ENCODE peak calls at places on chromosomes 11 and 22, in ten cellular contexts. Z is right lobe of liver, U is heart right ventricle, H is H9, J is lung, Q is colonic mucosa, M is body of pancreas, Y is AG04450, L is Peyer's patch, C is HCT116. O is an unnamed sample.

GRCh38 chr11:75907926-75908527 is 93.0 kb downstream of the UVRAG start:
- DNase-seq in Q (no peak), L (no peak), M (no peak), U (no peak), H (no peak), J (no peak), Y (no peak), C (no peak), Z (no peak), O (no peak)

GRCh38 chr11:127843483-127844396 is 743.6 kb downstream of the ETS1 start:
- DNase-seq in H (peak), C (no peak), L (peak), U (peak), Y (peak), Q (peak), J (peak), M (peak), Z (peak), O (no peak)

GRCh38 chr11:89441606-89442005 is 49.6 kb downstream of the NOX4 start:
- DNase-seq in Z (no peak), U (no peak), M (no peak), J (no peak), L (no peak), C (no peak), Q (no peak), Y (no peak), H (no peak), O (no peak)

GRCh38 chr22:31096637-31097274 is 10.6 kb downstream of the SELENOM start:
- DNase-seq in M (no peak), H (peak), U (no peak), Z (no peak), C (no peak), Q (no peak), L (no peak), J (no peak), Y (no peak), O (no peak)

GRCh38 chr11:111414936-111415335 is 35.9 kb upstream of the POU2AF1 start:
- DNase-seq in Q (no peak), J (no peak), M (no peak), H (no peak), Z (no peak), L (peak), C (no peak), Y (no peak), U (no peak), O (no peak)

GRCh38 chr11:57668467-57668890 is 565 bp downstream of the ZDHHC5 start:
- DNase-seq in Q (no peak), U (no peak), J (no peak), L (peak), M (no peak), C (no peak), H (no peak), Z (no peak), Y (no peak), O (no peak)

GRCh38 chr11:33040127-33040861 is 922 bp downstream of the TCP11L1 start:
- DNase-seq in L (no peak), Y (no peak), M (no peak), H (no peak), Z (no peak), C (no peak), U (no peak), J (no peak), Q (no peak), O (no peak)

GRCh38 chr22:18071968-18072310 is 5.9 kb upstream of the PEX26 start:
- DNase-seq in Y (no peak), Q (no peak), L (no peak), C (no peak), U (no peak), Z (no peak), H (no peak), J (no peak), M (no peak), O (no peak)

GRCh38 chr11:86230921-86231320 is 13.6 kb upstream of the EED start:
- DNase-seq in Z (no peak), M (no peak), L (no peak), C (no peak), H (no peak), U (no peak), Y (no peak), J (no peak), Q (no peak), O (no peak)

GRCh38 chr11:45149483-45150056 is 3.1 kb downstream of the PRDM11 start:
- DNase-seq in U (no peak), Q (peak), L (no peak), J (no peak), C (no peak), Y (no peak), H (peak), Z (no peak), M (no peak), O (peak)

GRCh38 chr11:67309166-67309565 is 5.8 kb downstream of the SSH3 start:
- DNase-seq in Y (no peak), L (no peak), C (no peak), J (no peak), U (no peak), Q (no peak), Z (no peak), H (no peak), M (no peak), O (no peak)

GRCh38 chr11:113896156-113896879 is 8.3 kb upstream of the HTR3B start:
- DNase-seq in L (peak), Q (peak), M (peak), C (peak), H (peak), Z (peak), Y (no peak), U (no peak), J (no peak), O (no peak)

GRCh38 chr11:25981998-25982397 is 349.9 kb upstream of the ANO3 start:
- DNase-seq in Q (peak), L (no peak), U (peak), Z (no peak), J (no peak), C (no peak), M (no peak), H (no peak), Y (peak), O (no peak)

GRCh38 chr11:68411501-68411991 is 49.0 kb upstream of the PPP6R3 start:
- DNase-seq in J (no peak), Y (no peak), U (no peak), H (no peak), L (no peak), C (no peak), Q (peak), M (no peak), Z (peak), O (no peak)

GRCh38 chr11:74672332-74672955 is 58.8 kb downstream of the CHRDL2 start:
- DNase-seq in Z (no peak), M (no peak), L (no peak), H (no peak), Q (peak), J (peak), C (no peak), Y (no peak), U (no peak), O (no peak)

DNA sequence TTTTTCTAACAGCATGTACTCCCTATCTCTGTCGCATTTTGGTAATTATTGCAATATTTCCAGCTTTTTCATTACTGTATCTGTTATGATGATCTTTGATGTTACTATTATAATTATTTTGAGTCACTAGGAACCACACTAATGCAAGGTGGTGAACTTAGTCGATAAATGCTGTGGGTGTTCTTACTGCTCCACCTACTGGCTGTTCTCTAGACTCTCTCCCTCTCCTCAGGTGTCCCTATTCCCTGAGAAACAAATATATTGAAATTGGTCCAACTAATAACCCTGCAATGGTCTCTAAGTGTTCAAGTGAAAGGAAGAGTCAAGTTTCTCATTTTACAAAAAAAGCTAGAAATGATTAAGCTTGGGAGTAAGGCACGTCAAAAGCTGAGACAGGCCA is 10.5 kb downstream of the ARL14EP start:
- DNase-seq in J (no peak), Q (no peak), Y (no peak), L (no peak), M (no peak), Z (no peak), H (no peak), C (no peak), U (no peak), O (no peak)
- TF ChIP-seq CTCF in J (no peak), Q (no peak), Y (peak), L (no peak), M (peak), Z (peak), H (peak), C (peak), U (peak), O (no peak)

GRCh38 chr11:61730222-61730994 is 22.0 kb upstream of the MYRF start:
- DNase-seq in L (no peak), U (no peak), Z (no peak), J (peak), M (no peak), H (no peak), Y (no peak), C (peak), Q (peak), O (no peak)
- H3K27ac ChIP-seq in L (no peak), U (no peak), Z (no peak), J (no peak), M (peak), H (no peak), Y (no peak), C (peak), Q (no peak), O (no peak)

DNA sequence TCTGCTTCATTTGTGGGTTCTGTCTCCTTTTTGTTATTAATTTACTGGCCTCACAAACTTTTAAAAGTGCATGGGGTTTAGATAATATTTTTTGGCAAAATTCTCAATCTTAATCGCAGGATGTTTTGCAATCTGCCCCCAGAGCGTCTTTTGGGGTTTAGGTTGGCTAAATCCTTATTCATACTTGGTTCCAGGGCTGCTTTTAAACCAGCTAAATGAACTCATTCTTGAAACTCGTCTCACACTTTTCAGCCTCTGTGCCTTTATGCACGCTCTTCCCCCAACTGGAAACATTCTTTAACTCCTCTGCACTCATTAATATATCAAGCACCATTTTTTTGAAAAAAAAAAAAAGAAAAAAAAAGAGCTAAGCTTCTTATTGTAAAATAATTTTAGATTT is 131.7 kb downstream of the KIF18A start:
- DNase-seq in L (no peak), M (no peak), Z (no peak), U (no peak), C (no peak), Y (no peak), Q (no peak), H (no peak), J (no peak), O (no peak)
- TF ChIP-seq CTCF in L (no peak), M (no peak), Z (no peak), U (no peak), C (no peak), Y (no peak), Q (no peak), H (no peak), J (no peak), O (no peak)

GRCh38 chr11:73030130-73030529 is 112.0 kb downstream of the FCHSD2 start:
- DNase-seq in C (no peak), J (no peak), H (no peak), L (no peak), M (no peak), Q (no peak), Z (no peak), U (no peak), Y (no peak), O (no peak)

GRCh38 chr11:73034330-73034729 is 107.8 kb downstream of the FCHSD2 start:
- DNase-seq in M (no peak), U (no peak), J (no peak), Q (no peak), C (no peak), Z (no peak), H (no peak), Y (no peak), L (no peak), O (no peak)

GRCh38 chr11:73028621-73029020 is 113.5 kb downstream of the FCHSD2 start:
- DNase-seq in C (no peak), Y (no peak), U (no peak), L (no peak), M (no peak), J (no peak), Q (no peak), Z (no peak), H (no peak), O (no peak)

GRCh38 chr11:73024646-73025045 is 117.5 kb downstream of the FCHSD2 start:
- DNase-seq in Q (no peak), C (no peak), Z (no peak), J (no peak), L (no peak), Y (no peak), U (no peak), H (no peak), M (no peak), O (no peak)

DNA sequence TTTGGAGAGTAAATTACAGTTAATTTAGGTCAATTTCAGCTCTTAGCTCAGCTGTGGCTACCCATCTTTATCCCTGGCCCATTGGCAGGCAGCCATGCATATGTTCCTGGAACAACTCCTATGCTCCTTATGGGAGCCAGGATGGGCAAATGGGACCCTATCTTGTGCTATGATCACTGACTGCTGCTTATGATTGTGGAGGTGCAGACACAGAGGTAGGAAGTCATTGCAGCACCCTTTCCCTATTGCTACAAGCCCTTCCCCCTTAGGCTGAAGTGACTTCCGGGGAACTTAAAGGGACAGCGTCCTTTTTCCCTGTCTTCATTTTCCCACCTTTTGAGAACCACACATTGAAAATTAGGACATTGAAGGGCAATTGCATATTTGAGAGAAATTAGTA is 112.7 kb downstream of the FCHSD2 start:
- DNase-seq in M (no peak), Q (no peak), C (no peak), Z (no peak), Y (no peak), U (no peak), H (no peak), J (no peak), L (no peak), O (no peak)
- H3K27ac ChIP-seq in M (no peak), Q (no peak), C (no peak), Z (no peak), Y (no peak), U (no peak), H (no peak), J (peak), L (no peak), O (no peak)

GRCh38 chr11:103055174-103055890 is 36.6 kb downstream of the DCUN1D5 start:
- DNase-seq in H (no peak), U (no peak), Y (peak), J (no peak), L (no peak), C (peak), Z (no peak), M (no peak), Q (no peak), O (no peak)
- TF ChIP-seq CTCF in H (peak), U (peak), Y (peak), J (peak), L (peak), C (peak), Z (peak), M (peak), Q (peak), O (peak)

DNA sequence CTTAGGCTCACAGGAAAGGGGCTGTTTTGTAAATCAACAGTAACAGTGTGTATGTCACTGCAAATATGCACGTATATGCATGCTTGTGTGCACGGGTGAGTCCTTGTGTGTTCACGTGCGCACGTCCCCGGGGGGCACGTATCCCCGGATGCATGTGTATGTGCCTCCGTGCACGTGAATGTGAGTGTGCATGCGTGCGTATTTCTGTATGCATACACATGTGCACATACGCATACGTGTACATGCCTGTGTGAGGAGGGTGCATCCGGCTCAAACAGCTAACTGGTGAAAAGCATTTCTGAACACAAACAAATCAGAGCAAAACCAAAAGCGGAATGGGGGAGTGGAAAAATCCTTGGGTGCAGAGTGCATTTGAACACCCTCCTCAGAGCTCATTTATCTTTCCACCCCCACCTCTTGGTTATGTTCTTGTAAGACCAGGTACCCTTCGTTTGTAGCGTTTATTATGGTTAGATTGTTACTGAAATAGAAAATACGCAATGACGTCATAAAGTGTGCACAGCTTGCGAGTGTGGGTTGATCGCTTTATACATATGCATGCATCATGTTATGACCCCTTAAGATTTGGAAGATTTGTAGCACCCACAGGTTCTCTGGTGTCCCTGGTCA is 7.0 kb downstream of the ARSA start:
- DNase-seq in L (peak), Y (no peak), Z (no peak), J (no peak), Q (peak), M (peak), U (no peak), H (no peak), C (no peak), O (no peak)
- H3K27ac ChIP-seq in L (peak), Y (no peak), Z (no peak), J (peak), Q (peak), M (no peak), U (no peak), H (no peak), C (no peak), O (no peak)

GRCh38 chr11:69472766-69473519 is 8.5 kb upstream of the LINC01488 start:
- DNase-seq in L (no peak), U (no peak), Z (no peak), Y (no peak), C (no peak), M (no peak), Q (no peak), J (no peak), H (no peak), O (no peak)
- TF ChIP-seq CTCF in L (no peak), U (no peak), Z (no peak), Y (no peak), C (no peak), M (no peak), Q (no peak), J (no peak), H (no peak), O (no peak)